ENCODE peak calls at places on chromosome 3, in eight cellular contexts. V is lower leg skin, A is ovary, I is foreskin keratinocyte, X is ELR, O is small intestine, Q is iris pigment epithelial cell, R is SJSA1. M is an unnamed sample.

GRCh38 chr3:157166559-157166958 is 6.6 kb upstream of the CCNL1 start:
- DNase-seq in Q (no peak), O (peak; percentile 89), A (no peak), X (no peak), I (no peak), V (no peak), R (no peak), M (no peak)

GRCh38 chr3:66303556-66303955 is 82.8 kb downstream of the SLC25A26 start:
- DNase-seq in I (no peak), X (no peak), V (no peak), Q (no peak), A (no peak), R (no peak), O (peak; percentile 13), M (no peak)

GRCh38 chr3:139610886-139611285 is 66.9 kb downstream of the NMNAT3 start:
- DNase-seq in Q (no peak), X (no peak), V (no peak), A (no peak), R (no peak), I (no peak), O (no peak), M (no peak)

GRCh38 chr3:50405249-50405648 is 45.9 kb upstream of the TMEM115 start:
- DNase-seq in I (no peak), O (no peak), A (no peak), Q (no peak), V (no peak), R (no peak), X (peak; percentile 16), M (no peak)

GRCh38 chr3:52650437-52650836 is 35.3 kb downstream of the PBRM1 start:
- DNase-seq in A (no peak), I (no peak), V (no peak), X (peak; percentile 19), O (no peak), R (no peak), Q (peak; percentile 25), M (no peak)

GRCh38 chr3:21169858-21170257 is 581.2 kb downstream of the ZNF385D start:
- DNase-seq in V (no peak), A (no peak), X (no peak), Q (no peak), R (no peak), I (no peak), O (no peak), M (no peak)

GRCh38 chr3:149378420-149379388 is 1.3 kb upstream of the TM4SF1 start:
- DNase-seq in I (no peak), R (no peak), X (no peak), V (no peak), A (no peak), O (no peak), Q (no peak), M (no peak)

GRCh38 chr3:120432105-120432860 is 18.5 kb downstream of the FSTL1 start:
- DNase-seq in O (no peak), I (no peak), A (peak; percentile 28), Q (peak; percentile 95), R (peak; percentile 88), X (peak; percentile 13), V (peak; percentile 42), M (no peak)

GRCh38 chr3:23172059-23172458 is 31.1 kb upstream of the UBE2E2 start:
- DNase-seq in O (no peak), X (peak; percentile 8), Q (no peak), V (no peak), I (peak; percentile 55), R (no peak), A (no peak), M (no peak)

GRCh38 chr3:129490273-129490675 is 38.2 kb upstream of the RHO start:
- DNase-seq in Q (peak; percentile 96), A (peak; percentile 80), O (peak; percentile 70), R (peak; percentile 89), I (peak; percentile 80), X (peak; percentile 96), V (peak; percentile 96), M (peak; percentile 87)

GRCh38 chr3:155101398-155101797 is 21.3 kb downstream of the MME start:
- DNase-seq in A (no peak), O (no peak), I (no peak), V (no peak), Q (peak; percentile 55), X (peak; percentile 39), R (no peak), M (no peak)

GRCh38 chr3:13808576-13808975 is 71.3 kb downstream of the WNT7A start:
- DNase-seq in V (no peak), A (no peak), O (no peak), I (no peak), Q (no peak), R (no peak), X (no peak), M (no peak)

GRCh38 chr3:50300681-50301254 is 1.6 kb upstream of the HYAL3 start:
- DNase-seq in A (no peak), I (no peak), V (no peak), Q (no peak), O (no peak), R (no peak), X (no peak), M (no peak)

GRCh38 chr3:59117378-59117777 is 67.6 kb upstream of the CFAP20DC start:
- DNase-seq in R (no peak), Q (no peak), I (peak; percentile 10), X (no peak), V (no peak), A (no peak), O (no peak), M (no peak)

GRCh38 chr3:48949376-48949717 is 30.7 kb downstream of the ARIH2 start:
- DNase-seq in O (no peak), A (no peak), V (no peak), Q (no peak), I (no peak), R (no peak), X (no peak), M (no peak)

GRCh38 chr3:139281096-139281495 is 62.7 kb upstream of the MRPS22 start:
- DNase-seq in I (peak; percentile 15), Q (no peak), A (no peak), R (no peak), X (peak; percentile 78), O (no peak), V (no peak), M (no peak)

GRCh38 chr3:123036352-123037014 is 8.9 kb upstream of the SEMA5B start:
- DNase-seq in V (no peak), I (peak; percentile 78), X (peak; percentile 22), A (no peak), Q (peak; percentile 86), R (no peak), O (no peak), M (peak; percentile 19)

GRCh38 chr3:121883507-121883906 is 10.7 kb upstream of the SLC15A2 start:
- DNase-seq in A (no peak), Q (peak; percentile 57), X (peak; percentile 42), V (no peak), I (peak; percentile 56), O (peak; percentile 3), R (no peak), M (no peak)

GRCh38 chr3:165206454-165207266 is 10.5 kb upstream of the SLITRK3 start:
- DNase-seq in X (peak; percentile 90), V (peak; percentile 92), R (peak; percentile 49), Q (peak; percentile 86), I (peak; percentile 70), A (peak; percentile 41), O (peak; percentile 83), M (peak; percentile 53)

GRCh38 chr3:195468391-195468776 is 25.6 kb upstream of the ACAP2 start:
- DNase-seq in V (no peak), Q (no peak), I (peak; percentile 17), R (no peak), O (no peak), X (no peak), A (no peak), M (no peak)

GRCh38 chr3:197329382-197329781 is 31.0 kb upstream of the DLG1 start:
- DNase-seq in V (no peak), I (no peak), A (no peak), X (no peak), Q (no peak), R (no peak), O (no peak), M (no peak)

M was measured in tibial nerve.